ENCODE peak calls at places on chromosomes 12 and 14, in ten cellular contexts. Z, N, O, L, R, X, Q, F, J and D are unnamed samples.

GRCh38 chr14:86501611-86502010 is 971.7 kb downstream of the FLRT2 start:
- DNase-seq in Z (no peak), N (no peak), O (no peak), L (no peak), R (no peak), X (no peak), Q (no peak), F (no peak), J (no peak), D (no peak)

GRCh38 chr14:89826581-89826980 is 127.9 kb downstream of the EFCAB11 start:
- DNase-seq in Z (no peak), N (no peak), O (no peak), L (no peak), R (no peak), X (no peak), Q (no peak), F (no peak), J (no peak), D (no peak)

GRCh38 chr12:24396266-24396665 is 446.8 kb upstream of the SOX5 start:
- DNase-seq in Z (no peak), N (no peak), O (no peak), L (no peak), R (no peak), X (no peak), Q (no peak), F (no peak), J (peak; percentile 38), D (no peak)

GRCh38 chr12:130463259-130463658 is 125.6 kb downstream of the PIWIL1 start:
- DNase-seq in Z (no peak), N (no peak), O (no peak), L (no peak), R (no peak), X (no peak), Q (no peak), F (no peak), J (no peak), D (no peak)

GRCh38 chr12:1832801-1833595 is 12.6 kb downstream of the LRTM2 start:
- DNase-seq in Z (no peak), N (no peak), O (no peak), L (no peak), R (no peak), X (no peak), Q (no peak), F (no peak), J (peak; percentile 28), D (no peak)

GRCh38 chr14:77663289-77663688 is 44.5 kb downstream of the ALKBH1 start:
- DNase-seq in Z (no peak), N (no peak), O (no peak), L (no peak), R (no peak), X (no peak), Q (no peak), F (no peak), J (no peak), D (no peak)

GRCh38 chr12:53798575-53798974 is 46.8 kb upstream of the CISTR start:
- DNase-seq in Z (no peak), N (no peak), O (no peak), L (peak; percentile 61), R (no peak), X (no peak), Q (no peak), F (no peak), J (peak; percentile 81), D (no peak)

GRCh38 chr12:87995581-87996178 is 33.5 kb downstream of the C12orf50 start:
- DNase-seq in Z (peak; percentile 4), N (peak; percentile 52), O (peak; percentile 73), L (peak; percentile 83), R (peak; percentile 24), X (peak; percentile 47), Q (peak; percentile 2), F (no peak), J (peak; percentile 82), D (peak; percentile 37)

GRCh38 chr12:23099604-23100003 is 474.6 kb downstream of the ETNK1 start:
- DNase-seq in Z (no peak), N (no peak), O (no peak), L (no peak), R (no peak), X (no peak), Q (no peak), F (no peak), J (no peak), D (no peak)

GRCh38 chr14:95349241-95349640 is 29.5 kb upstream of the CLMN start:
- DNase-seq in Z (no peak), N (no peak), O (no peak), L (no peak), R (no peak), X (no peak), Q (no peak), F (no peak), J (no peak), D (no peak)

GRCh38 chr12:92073123-92073522 is 72.5 kb downstream of the BTG1 start:
- DNase-seq in Z (no peak), N (no peak), O (no peak), L (no peak), R (no peak), X (no peak), Q (no peak), F (no peak), J (no peak), D (no peak)

GRCh38 chr12:43352001-43352400 is 200.0 kb downstream of the ADAMTS20 start:
- DNase-seq in Z (no peak), N (no peak), O (no peak), L (no peak), R (no peak), X (no peak), Q (no peak), F (no peak), J (no peak), D (no peak)

GRCh38 chr12:99957866-99958466 is 26.8 kb downstream of the ANKS1B start:
- DNase-seq in Z (no peak), N (no peak), O (no peak), L (no peak), R (no peak), X (no peak), Q (no peak), F (no peak), J (no peak), D (no peak)

GRCh38 chr12:111406474-111407370 is 999 bp downstream of the SH2B3 start:
- DNase-seq in Z (no peak), N (peak; percentile 72), O (no peak), L (no peak), R (no peak), X (peak; percentile 55), Q (peak; percentile 47), F (no peak), J (peak; percentile 55), D (no peak)

GRCh38 chr14:76203086-76204001 is 51.6 kb downstream of the GPATCH2L start:
- DNase-seq in Z (no peak), N (no peak), O (no peak), L (no peak), R (peak; percentile 50), X (no peak), Q (no peak), F (no peak), J (no peak), D (no peak)

GRCh38 chr12:4809449-4810218 is 89.4 kb downstream of the GALNT8 start:
- DNase-seq in Z (no peak), N (peak; percentile 66), O (no peak), L (no peak), R (no peak), X (no peak), Q (no peak), F (no peak), J (peak; percentile 52), D (no peak)

GRCh38 chr12:65495233-65495632 is 216.8 kb downstream of the MSRB3 start:
- DNase-seq in Z (no peak), N (no peak), O (no peak), L (peak; percentile 60), R (peak; percentile 24), X (no peak), Q (no peak), F (no peak), J (no peak), D (no peak)

GRCh38 chr12:124497658-124498057 is 69.8 kb downstream of the NCOR2 start:
- DNase-seq in Z (no peak), N (no peak), O (no peak), L (no peak), R (peak; percentile 99), X (no peak), Q (no peak), F (no peak), J (peak; percentile 73), D (no peak)

GRCh38 chr12:128644664-128645296 is 179.0 kb downstream of the SLC15A4 start:
- DNase-seq in Z (no peak), N (peak; percentile 40), O (peak; percentile 40), L (no peak), R (no peak), X (no peak), Q (peak; percentile 6), F (no peak), J (peak; percentile 77), D (peak; percentile 40)

GRCh38 chr12:93784339-93785086 is 107.3 kb downstream of the CRADD start:
- DNase-seq in Z (peak; percentile 19), N (peak; percentile 43), O (no peak), L (peak; percentile 21), R (no peak), X (peak; percentile 56), Q (peak; percentile 9), F (no peak), J (peak; percentile 29), D (peak; percentile 45)